ENCODE peak calls at places on chromosomes 16 and 17, in seven cellular contexts. Z is stromal cell of bone marrow, A is pancreas, H is cardiac septum, T is fibroblast of the aortic adventitia, S is iris pigment epithelial cell, C is testis. G is an unnamed sample.

GRCh38 chr17:48001187-48001586 is 30.3 kb downstream of the CDK5RAP3 start:
- DNase-seq in C (no peak), A (no peak), S (no peak), H (no peak), Z (no peak), T (no peak), G (no peak)

GRCh38 chr17:6474376-6474775 is 30.1 kb downstream of the PIMREG start:
- DNase-seq in S (no peak), T (no peak), Z (no peak), H (no peak), C (no peak), A (no peak), G (no peak)

GRCh38 chr17:81052199-81052997 is 17.4 kb downstream of the BAIAP2 start:
- DNase-seq in H (no peak), C (no peak), A (no peak), Z (no peak), S (no peak), T (no peak), G (no peak)

GRCh38 chr17:39705786-39706348 is 6.0 kb downstream of the ERBB2 start:
- DNase-seq in H (no peak), S (no peak), T (no peak), A (peak), Z (no peak), C (no peak), G (no peak)

GRCh38 chr16:66293207-66293735 is 73.2 kb upstream of the CDH5 start:
- DNase-seq in A (no peak), Z (no peak), H (no peak), C (no peak), T (no peak), S (no peak), G (no peak)

GRCh38 chr16:53878216-53878615 is 174.3 kb downstream of the FTO start:
- DNase-seq in H (no peak), C (no peak), Z (no peak), A (no peak), T (no peak), S (no peak), G (no peak)

GRCh38 chr16:77541131-77541530 is 106.3 kb upstream of the ADAMTS18 start:
- DNase-seq in S (no peak), H (no peak), A (no peak), Z (no peak), T (no peak), C (no peak), G (no peak)

GRCh38 chr17:67532326-67532871 is 155.3 kb downstream of the PITPNC1 start:
- DNase-seq in Z (no peak), T (no peak), C (peak), S (no peak), A (peak), H (no peak), G (no peak)

GRCh38 chr17:35053204-35053603 is 10.3 kb downstream of the RFFL start:
- DNase-seq in A (no peak), S (no peak), Z (no peak), T (no peak), H (no peak), C (no peak), G (no peak)

GRCh38 chr17:13750783-13751484 is 149.2 kb upstream of the HS3ST3A1 start:
- DNase-seq in Z (no peak), A (no peak), S (no peak), T (no peak), H (no peak), C (no peak), G (no peak)

GRCh38 chr17:66964083-66964771 is at the start of gene CACNG4:
- DNase-seq in T (no peak), Z (no peak), C (no peak), A (no peak), S (no peak), H (no peak), G (no peak)

GRCh38 chr17:60345233-60345632 is 46.7 kb downstream of the USP32 start:
- DNase-seq in C (no peak), S (no peak), Z (no peak), T (no peak), A (no peak), H (no peak), G (no peak)

GRCh38 chr17:39461911-39462641 is 790 bp downstream of the CDK12 start:
- DNase-seq in H (peak), Z (peak), C (peak), T (peak), A (no peak), S (peak), G (peak)

GRCh38 chr17:57243171-57243622 is 13.1 kb upstream of the MSI2 start:
- DNase-seq in S (peak), H (no peak), T (peak), Z (peak), C (peak), A (peak), G (peak)

G was measured in HCEC 1CT.